ENCODE peak calls at places on chromosomes 2 and 18, in seven cellular contexts. N is fibroblast of mammary gland, U is body of pancreas, S is WTC11, K is right lobe of liver, L is GM23338, J is AG09309. Q is an unnamed sample.

GRCh38 chr2:37637985-37638384 is 33.5 kb downstream of the CDC42EP3 start:
- DNase-seq in N (peak; percentile 32), U (no peak), S (no peak), K (no peak), L (no peak), J (no peak), Q (no peak)

GRCh38 chr2:216572582-216573578 is 60.3 kb upstream of the IGFBP2 start:
- DNase-seq in N (peak; percentile 58), U (peak; percentile 86), S (no peak), K (peak; percentile 93), L (no peak), J (peak; percentile 39), Q (no peak)

GRCh38 chr2:238242731-238243495 is 3.1 kb upstream of the HES6 start:
- DNase-seq in N (peak; percentile 11), U (peak; percentile 85), S (no peak), K (no peak), L (no peak), J (no peak), Q (no peak)

GRCh38 chr2:43144265-43144664 is 82.1 kb downstream of the ZFP36L2 start:
- DNase-seq in N (peak; percentile 57), U (no peak), S (no peak), K (no peak), L (no peak), J (no peak), Q (no peak)

GRCh38 chr18:33804258-33804657 is 226.2 kb downstream of the ASXL3 start:
- DNase-seq in N (peak; percentile 81), U (peak; percentile 39), S (no peak), K (no peak), L (no peak), J (no peak), Q (no peak)

GRCh38 chr18:27109403-27109802 is 75.7 kb downstream of the CHST9 start:
- DNase-seq in N (no peak), U (peak; percentile 18), S (no peak), K (no peak), L (no peak), J (no peak), Q (no peak)

GRCh38 chr2:234682492-234683228 is 185.8 kb upstream of the ARL4C start:
- DNase-seq in N (peak; percentile 32), U (no peak), S (no peak), K (no peak), L (no peak), J (no peak), Q (no peak)

GRCh38 chr2:233081232-233081730 is 21.1 kb downstream of the INPP5D start:
- DNase-seq in N (no peak), U (no peak), S (no peak), K (no peak), L (no peak), J (no peak), Q (peak; percentile 85)

GRCh38 chr2:241773511-241774418 is 2.9 kb upstream of the GAL3ST2 start:
- DNase-seq in N (no peak), U (no peak), S (no peak), K (no peak), L (no peak), J (no peak), Q (peak; percentile 40)

GRCh38 chr2:200962821-200963128 is 685 bp downstream of the ORC2 start:
- DNase-seq in N (no peak), U (no peak), S (no peak), K (no peak), L (no peak), J (no peak), Q (no peak)

GRCh38 chr2:172639823-172640222 is 83.9 kb downstream of the PDK1 start:
- DNase-seq in N (peak; percentile 99), U (no peak), S (no peak), K (no peak), L (no peak), J (peak; percentile 73), Q (no peak)

GRCh38 chr2:216056739-216057138 is 24.9 kb downstream of the PECR start:
- DNase-seq in N (no peak), U (no peak), S (no peak), K (no peak), L (no peak), J (no peak), Q (no peak)

GRCh38 chr2:10983711-10984110 is 72.0 kb downstream of the KCNF1 start:
- DNase-seq in N (no peak), U (no peak), S (no peak), K (no peak), L (no peak), J (no peak), Q (no peak)
- TF ChIP-seq CTCF in N (no peak), U (no peak), S (no peak), K (no peak), L (no peak), J (no peak), Q (no peak)

GRCh38 chr18:34880882-34881852 is 160.0 kb upstream of the MAPRE2 start:
- DNase-seq in N (peak; percentile 33), U (no peak), S (no peak), K (no peak), L (no peak), J (no peak), Q (no peak)
- TF ChIP-seq CTCF in N (peak; percentile 29), U (no peak), S (no peak), K (peak; percentile 46), L (peak; percentile 25), J (no peak), Q (no peak)

DNA sequence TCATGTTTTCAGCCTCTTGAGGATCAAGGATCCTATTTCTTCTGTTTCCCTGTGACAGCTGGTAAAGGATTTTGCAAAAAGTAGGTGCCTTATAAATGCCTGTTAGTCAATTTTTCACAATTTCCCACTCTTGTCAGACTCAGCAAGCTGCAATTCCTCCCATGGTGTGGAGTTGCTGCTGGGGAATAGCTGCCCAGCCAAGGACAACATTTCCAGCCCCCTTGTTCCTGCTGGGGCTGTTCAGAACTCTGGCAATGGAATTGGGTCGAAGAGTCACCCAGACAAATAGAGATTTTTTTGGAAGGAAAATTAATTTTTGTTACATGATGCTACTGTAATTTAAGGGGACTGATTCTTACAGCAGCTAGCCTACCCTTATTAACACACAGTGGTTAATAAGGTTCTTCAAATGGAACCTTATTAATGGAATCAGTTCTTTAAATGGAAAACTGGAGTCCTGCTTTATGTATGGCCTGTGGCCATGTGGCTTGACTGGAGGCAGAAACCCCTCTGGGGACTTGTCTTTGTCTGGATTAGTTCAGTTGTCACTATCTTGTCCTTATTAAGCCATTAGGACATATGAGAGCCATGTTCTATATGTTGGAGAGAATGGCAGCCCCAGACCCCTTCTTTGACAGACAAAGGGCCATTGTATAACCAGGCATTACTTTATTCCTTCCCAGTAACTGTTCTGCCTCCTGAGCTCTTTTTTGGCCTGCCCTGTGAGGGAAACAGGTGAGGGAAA is 43.6 kb downstream of the FSHR start:
- DNase-seq in N (no peak), U (no peak), S (no peak), K (no peak), L (no peak), J (no peak), Q (no peak)
- TF ChIP-seq CTCF in N (no peak), U (no peak), S (no peak), K (no peak), L (no peak), J (no peak), Q (no peak)

DNA sequence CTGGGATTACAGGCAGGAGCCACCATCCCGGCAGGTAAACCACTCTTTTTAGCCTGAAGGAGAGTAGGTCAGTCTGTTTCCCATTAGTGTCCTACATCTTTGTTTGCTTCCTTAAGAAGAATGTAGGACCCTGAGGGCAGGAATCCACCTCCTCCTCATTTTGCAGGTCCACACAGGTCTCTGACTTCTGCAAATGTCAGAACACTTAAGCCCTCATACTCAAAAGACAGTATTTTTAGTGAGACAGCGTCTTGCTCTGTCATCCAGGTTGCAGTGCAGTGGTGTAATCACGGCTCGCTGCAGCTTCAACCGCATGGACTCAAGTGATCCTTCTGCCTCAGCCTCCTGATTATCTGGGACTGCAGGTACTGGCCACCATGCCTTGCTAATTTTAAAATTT is 9.3 kb downstream of the PSTPIP2 start:
- DNase-seq in N (no peak), U (no peak), S (no peak), K (no peak), L (no peak), J (no peak), Q (no peak)
- TF ChIP-seq CTCF in N (no peak), U (no peak), S (no peak), K (no peak), L (no peak), J (no peak), Q (no peak)

DNA sequence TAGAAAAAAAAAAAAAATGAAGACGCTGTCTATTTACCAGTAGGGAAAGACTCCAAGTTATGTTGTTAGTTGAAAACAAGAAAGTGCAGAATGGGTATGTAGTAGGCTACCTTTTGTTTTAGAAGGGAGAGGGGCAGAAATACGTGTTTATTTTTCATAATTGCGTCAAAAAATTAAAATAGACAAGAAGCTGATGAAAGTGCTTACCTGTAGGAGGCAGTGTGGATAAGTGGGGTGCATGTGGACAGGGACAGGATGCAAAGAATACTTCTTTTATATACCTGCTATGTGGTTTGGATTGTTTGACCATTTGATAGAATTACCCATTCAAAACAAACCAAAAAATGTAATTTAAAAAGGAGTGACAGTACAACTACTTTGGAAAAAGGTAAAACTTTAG is 3.0 kb upstream of the GCG start:
- DNase-seq in N (no peak), U (no peak), S (no peak), K (no peak), L (no peak), J (no peak), Q (no peak)
- TF ChIP-seq CTCF in N (peak; percentile 25), U (no peak), S (no peak), K (no peak), L (peak; percentile 44), J (peak; percentile 12), Q (no peak)

DNA sequence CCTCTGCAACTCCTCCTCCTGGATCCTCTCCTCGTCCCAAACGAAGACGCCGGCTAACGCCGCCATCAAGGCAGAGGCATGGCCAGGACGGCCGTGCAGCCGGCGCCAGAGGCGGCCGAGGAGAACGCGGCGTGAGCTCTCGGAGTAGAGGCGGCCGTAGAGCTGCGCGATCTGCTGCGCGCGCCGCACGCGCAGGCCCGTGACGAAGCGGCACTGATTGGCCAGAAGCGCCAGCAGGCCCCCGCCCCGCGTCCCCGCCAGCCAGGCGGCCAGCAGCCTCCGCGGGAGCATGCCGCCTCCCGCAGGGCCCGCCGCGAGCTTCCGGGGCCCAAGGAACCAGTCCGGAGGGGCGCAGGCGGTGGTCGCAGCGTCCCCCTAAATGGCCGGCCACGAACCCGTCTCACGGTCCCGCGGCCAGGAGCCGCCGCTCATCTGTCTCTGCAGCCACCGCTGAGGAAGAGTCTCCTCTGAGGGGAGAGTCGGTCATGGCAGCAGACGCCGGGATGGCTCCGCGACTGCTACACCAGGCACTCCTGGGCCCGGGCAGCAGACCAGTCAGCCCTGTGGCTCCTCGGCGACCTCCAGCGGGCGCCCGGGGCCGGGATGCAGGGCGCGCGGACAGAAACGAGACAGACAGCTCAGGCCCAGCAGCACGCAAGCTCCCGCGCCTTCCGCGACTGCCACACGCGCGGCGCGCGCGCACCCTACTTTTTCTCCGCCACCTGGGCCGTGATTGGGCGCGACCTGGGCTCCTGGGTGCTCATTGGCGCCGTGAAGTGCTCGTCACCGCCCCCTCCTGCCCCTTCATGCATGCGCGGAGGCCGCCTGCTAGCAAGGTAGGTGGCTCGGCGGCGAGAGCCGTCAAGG is at the start of gene STARD7:
- DNase-seq in N (peak; percentile 96), U (peak; percentile 99), S (peak; percentile 99), K (peak; percentile 99), L (peak; percentile 98), J (peak; percentile 88), Q (peak; percentile 94)
- TF ChIP-seq CTCF in N (no peak), U (peak; percentile 12), S (no peak), K (peak; percentile 33), L (no peak), J (no peak), Q (peak; percentile 10)

Q was measured in CD14-positive monocyte.